ENCODE peak calls at places on chromosomes 7 and 10, in four cellular contexts. V, C, B and T are unnamed samples.

GRCh38 chr10:54284526-54285193 is 516.4 kb downstream of the PCDH15 start:
- DNase-seq in V (peak; percentile 19), C (no peak), B (no peak), T (no peak)

GRCh38 chr7:105429746-105430612 is 41.3 kb upstream of the SRPK2 start:
- DNase-seq in V (peak; percentile 39), C (peak; percentile 66), B (no peak), T (no peak)

GRCh38 chr7:155543011-155543881 is 3.1 kb downstream of the CNPY1 start:
- DNase-seq in V (no peak), C (no peak), B (no peak), T (no peak)

GRCh38 chr10:128063736-128064614 is 62.2 kb downstream of the MKI67 start:
- DNase-seq in V (peak; percentile 98), C (no peak), B (no peak), T (peak; percentile 33)

GRCh38 chr10:52652431-52653220 is 120.0 kb downstream of the MBL2 start:
- DNase-seq in V (no peak), C (no peak), B (no peak), T (no peak)

GRCh38 chr7:359776-360361 is 69.9 kb downstream of the FOXL3 start:
- DNase-seq in V (no peak), C (no peak), B (no peak), T (peak; percentile 83)

GRCh38 chr10:96512997-96513685 is 585 bp downstream of the TLL2 start:
- DNase-seq in V (no peak), C (peak; percentile 16), B (no peak), T (no peak)

GRCh38 chr7:132178393-132178765 is 397.9 kb downstream of the PLXNA4 start:
- DNase-seq in V (no peak), C (no peak), B (no peak), T (no peak)

GRCh38 chr10:70034252-70034651 is 18.4 kb upstream of the MACROH2A2 start:
- DNase-seq in V (no peak), C (no peak), B (no peak), T (no peak)

GRCh38 chr7:42432644-42433043 is 195.6 kb upstream of the GLI3 start:
- DNase-seq in V (no peak), C (no peak), B (no peak), T (no peak)

GRCh38 chr7:25171516-25171915 is 46.5 kb upstream of the CYCS start:
- DNase-seq in V (no peak), C (no peak), B (no peak), T (no peak)

GRCh38 chr10:3605882-3606281 is 179.1 kb downstream of the KLF6 start:
- DNase-seq in V (no peak), C (no peak), B (no peak), T (no peak)

GRCh38 chr10:124071141-124071540 is 22.3 kb downstream of the CHST15 start:
- DNase-seq in V (no peak), C (no peak), B (no peak), T (peak; percentile 22)

DNA sequence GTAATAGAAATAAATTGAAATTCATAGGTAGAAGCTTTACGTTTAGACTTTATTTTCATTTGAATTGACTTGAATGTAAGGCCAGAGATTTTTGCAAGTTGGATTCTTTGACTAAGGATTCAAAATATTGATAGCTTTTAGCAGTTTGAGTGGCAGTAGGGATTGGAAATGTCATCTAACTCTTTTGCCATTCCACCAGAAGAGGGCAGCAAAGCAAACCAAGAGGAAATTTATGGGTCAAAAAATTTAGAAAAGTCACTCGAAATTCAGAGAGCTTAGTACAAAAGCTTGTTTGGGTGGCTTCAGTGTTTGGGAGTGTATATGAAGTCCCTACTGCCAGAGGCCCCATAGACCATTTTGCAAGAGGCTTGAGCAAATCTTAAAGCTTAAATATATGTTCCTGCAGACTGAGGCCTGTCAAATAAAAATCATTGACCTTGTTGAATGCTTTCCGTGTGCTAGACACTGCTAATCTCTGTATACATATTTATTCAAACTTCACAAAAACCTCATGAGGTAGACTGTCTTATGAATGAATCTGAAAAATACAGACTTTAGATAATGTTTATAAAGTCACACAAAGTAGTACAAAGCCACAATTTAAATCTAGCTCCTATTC is 44.6 kb upstream of the RSBN1L start:
- DNase-seq in V (no peak), C (peak; percentile 43), B (no peak), T (no peak)
- TF ChIP-seq CTCF in V (peak; percentile 63), C (peak; percentile 76), B (peak; percentile 89), T (peak; percentile 96)

GRCh38 chr10:14801693-14802092 is 27.0 kb upstream of the FAM107B start:
- DNase-seq in V (no peak), C (no peak), B (no peak), T (no peak)
- TF ChIP-seq CTCF in V (no peak), C (no peak), B (no peak), T (no peak)

GRCh38 chr7:80916770-80917681 is 1.8 kb downstream of the SEMA3C start:
- DNase-seq in V (peak; percentile 92), C (peak; percentile 67), B (no peak), T (no peak)
- TF ChIP-seq CTCF in V (peak; percentile 51), C (peak; percentile 72), B (peak; percentile 48), T (peak; percentile 80)

GRCh38 chr7:126856691-126857291 is 395.9 kb downstream of the GRM8 start:
- DNase-seq in V (peak; percentile 16), C (no peak), B (no peak), T (no peak)
- TF ChIP-seq CTCF in V (peak; percentile 71), C (peak; percentile 45), B (peak; percentile 69), T (peak; percentile 73)

DNA sequence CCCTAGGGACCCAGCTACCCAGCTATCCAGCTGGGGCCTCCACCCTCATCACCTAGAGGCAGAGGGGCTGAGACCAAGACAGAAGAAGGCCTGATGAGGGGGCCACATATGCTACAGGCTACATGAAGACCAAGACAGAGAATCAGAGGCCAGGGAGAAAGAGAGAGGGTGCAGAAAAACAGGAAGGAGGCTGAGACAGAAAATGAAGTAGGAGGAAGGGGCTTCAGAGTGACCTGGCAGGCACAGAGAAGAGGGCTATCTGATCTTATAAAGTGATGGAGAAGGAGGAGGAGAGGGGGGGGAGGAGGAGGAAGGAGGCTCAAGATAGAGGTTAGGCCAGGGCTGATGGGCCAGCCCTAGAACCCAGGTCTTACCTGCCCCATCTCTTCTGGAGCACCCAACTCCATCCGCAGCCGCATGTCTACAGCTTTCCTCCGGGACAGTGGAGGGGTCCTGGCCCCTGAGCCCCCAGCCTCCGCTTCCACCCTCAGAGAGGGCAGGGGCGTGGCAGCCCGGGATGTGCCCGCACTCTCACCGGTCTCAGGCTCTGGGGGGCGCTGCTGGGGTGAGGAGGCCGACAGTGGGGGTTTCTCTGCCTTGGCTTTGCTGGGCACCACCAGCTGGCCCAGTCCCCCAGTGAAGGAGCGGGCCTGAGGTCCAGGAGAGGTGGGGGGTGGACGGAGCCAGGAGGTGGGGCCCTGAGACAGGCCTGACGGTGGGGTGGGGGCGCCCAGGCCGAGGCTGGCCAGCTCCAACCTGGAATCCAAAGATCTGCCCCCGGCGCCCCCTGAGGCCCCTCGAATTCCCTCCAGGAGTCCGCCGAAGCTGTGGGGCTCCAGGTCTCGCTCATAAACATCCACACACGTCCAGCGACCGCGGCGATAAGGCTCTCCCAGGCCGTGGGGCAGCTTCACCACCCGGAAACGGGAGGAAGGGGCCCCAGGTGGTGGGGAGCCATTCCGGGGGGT is 1.8 kb downstream of the TSC22D4 start:
- DNase-seq in V (no peak), C (no peak), B (no peak), T (no peak)
- TF ChIP-seq CTCF in V (peak; percentile 52), C (no peak), B (peak; percentile 37), T (peak; percentile 48)